ENCODE peak calls at places on chromosomes 13 and 19, in five cellular contexts. N, S, K, X and B are unnamed samples.

GRCh38 chr13:37475966-37476365 is 122.6 kb downstream of the POSTN start:
- DNase-seq in N (no peak), S (no peak), K (no peak), X (no peak), B (no peak)

GRCh38 chr19:44925114-44925891 is 10.9 kb downstream of the APOC1 start:
- DNase-seq in N (no peak), S (peak; percentile 78), K (no peak), X (peak; percentile 68), B (no peak)

GRCh38 chr13:35992964-35993363 is 138.2 kb downstream of the DCLK1 start:
- DNase-seq in N (no peak), S (no peak), K (no peak), X (no peak), B (no peak)

GRCh38 chr13:87089391-87089790 is 581.8 kb upstream of the SLITRK5 start:
- DNase-seq in N (no peak), S (no peak), K (no peak), X (no peak), B (no peak)

GRCh38 chr19:53002479-53002878 is 11.2 kb upstream of the ERVV-1 start:
- DNase-seq in N (no peak), S (no peak), K (no peak), X (no peak), B (no peak)

GRCh38 chr13:64332048-64332447 is 2898.1 kb downstream of the PCDH9 start:
- DNase-seq in N (no peak), S (no peak), K (no peak), X (no peak), B (peak; percentile 43)

GRCh38 chr19:40754611-40755247 is 3.7 kb downstream of the SNRPA start:
- DNase-seq in N (no peak), S (no peak), K (no peak), X (peak; percentile 82), B (no peak)

GRCh38 chr19:39078436-39079200 is 5.5 kb upstream of the ACP7 start:
- DNase-seq in N (no peak), S (no peak), K (no peak), X (no peak), B (peak; percentile 87)

GRCh38 chr13:31614704-31615103 is 124.6 kb upstream of the RXFP2 start:
- DNase-seq in N (no peak), S (no peak), K (no peak), X (no peak), B (no peak)

DNA sequence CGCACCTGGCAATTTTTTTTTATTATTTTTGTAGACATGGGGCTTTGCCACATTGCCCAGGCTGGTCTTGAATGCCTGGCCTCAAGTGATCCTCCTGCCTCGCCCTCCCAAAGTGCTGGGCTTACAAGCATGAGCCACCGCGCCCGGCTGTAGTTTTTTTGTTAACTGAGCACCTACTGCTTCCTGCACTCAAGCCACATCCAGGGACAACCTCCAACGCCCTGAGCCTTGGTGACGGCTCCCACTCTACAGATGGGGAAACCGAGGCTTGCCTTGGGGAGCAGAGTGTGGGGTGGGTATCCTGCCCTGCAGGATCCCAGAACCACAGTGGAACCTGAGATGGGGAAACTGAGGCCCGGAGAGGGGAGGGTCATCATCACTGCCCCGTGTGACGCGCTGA is 3.0 kb downstream of the ELANE start:
- DNase-seq in N (no peak), S (no peak), K (no peak), X (no peak), B (no peak)
- H3K36me3 ChIP-seq in N (no peaks in the 10 kb centered on the region), S (no peaks in the 10 kb centered on the region), K (no peaks in the 10 kb centered on the region), X (no peaks in the 10 kb centered on the region), B (no peaks in the 10 kb centered on the region)

GRCh38 chr13:97254809-97255208 is 32.7 kb downstream of the MBNL2 start:
- DNase-seq in N (no peak), S (no peak), K (no peak), X (no peak), B (peak; percentile 87)

GRCh38 chr13:97255515-97255999 is 33.4 kb downstream of the MBNL2 start:
- DNase-seq in N (no peak), S (no peak), K (no peak), X (no peak), B (no peak)

GRCh38 chr13:97257800-97258799 is 36.0 kb downstream of the MBNL2 start:
- DNase-seq in N (peak; percentile 18), S (peak; percentile 40), K (no peak), X (no peak), B (peak; percentile 70)

GRCh38 chr13:97257228-97257755 is 35.2 kb downstream of the MBNL2 start:
- DNase-seq in N (no peak), S (no peak), K (no peak), X (no peak), B (no peak)

GRCh38 chr13:97256343-97256783 is 34.2 kb downstream of the MBNL2 start:
- DNase-seq in N (no peak), S (no peak), K (no peak), X (no peak), B (peak; percentile 70)
- H3K4me3 ChIP-seq in N (peak overlapping the region; percentile 6), S (no peak overlapping the region), K (no peak overlapping the region), X (no peak overlapping the region), B (no peak overlapping the region)

GRCh38 chr13:98880673-98881072 is 97.2 kb downstream of the DOCK9 start:
- DNase-seq in N (no peak), S (no peak), K (no peak), X (no peak), B (no peak)
- H3K36me3 ChIP-seq in N (peaks cover 16% of the 10 kb centered on the region), S (peaks cover 95% of the 10 kb centered on the region), K (peaks cover 72% of the 10 kb centered on the region), X (no peaks in the 10 kb centered on the region), B (peaks cover 2% of the 10 kb centered on the region)

DNA sequence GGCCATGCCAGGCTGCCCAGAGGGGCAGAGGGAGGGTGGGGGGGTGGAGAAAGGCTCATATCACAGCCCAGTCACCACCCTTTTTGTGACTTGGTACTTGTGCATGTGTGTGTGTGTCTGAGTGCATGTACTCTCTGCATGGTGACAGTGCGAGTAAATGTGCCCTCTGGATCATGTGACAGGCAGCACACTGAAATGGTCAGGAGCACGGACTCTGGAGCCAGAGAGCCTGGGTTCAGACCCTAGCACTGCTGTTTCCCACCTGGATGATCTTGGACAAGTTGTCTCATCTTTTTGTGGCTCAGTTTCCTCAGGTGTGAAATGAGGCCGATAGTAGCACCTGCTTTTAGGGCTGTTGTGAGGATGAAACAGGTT is 2.0 kb downstream of the CIC start:
- DNase-seq in N (no peak), S (no peak), K (no peak), X (no peak), B (no peak)
- H3K4me3 ChIP-seq in N (peak overlapping the region; percentile 78), S (peak overlapping the region; percentile 71), K (no peak overlapping the region), X (peak overlapping the region; percentile 45), B (peak overlapping the region; percentile 60)